ENCODE peak calls at places on chromosomes 16 and 17, in nine cellular contexts. D is left ventricle myocardium superior; A is sciatic nerve; P is activated CD8-positive, alpha-beta T cell treated with anti-CD3 and anti-CD28 coated beads, Interleukin-2, amount 10 ng/mL, durations not matched to agents 7 days and 5 days; S is stimulated activated effector memory CD8-positive, alpha-beta T cell treated with anti-CD3 and anti-CD28 coated beads, Interleukin-12 subunit alpha, Interleukin-12 subunit beta, amount 100 ng/mL, for 72 hours; T is Right ventricle myocardium superior; Q is gastroesophageal sphincter; K is lower lobe of right lung; C is activated CD4-positive, CD25-positive, alpha-beta regulatory T cell treated with anti-CD3 and anti-CD28 coated beads, Interleukin-2, amount 50 U/mL, for 24 hours. J is an unnamed sample.

GRCh38 chr17:226773-227580 is 45.5 kb upstream of the DOC2B start:
- ATAC-seq in Q (no peak), P (no peak), T (no peak), D (peak; percentile 14), K (no peak), S (no peak), C (no peak), A (no peak), J (no peak)

GRCh38 chr17:6269474-6269873 is 165.4 kb downstream of the AIPL1 start:
- ATAC-seq in D (no peak), T (no peak), P (no peak), K (no peak), Q (no peak), A (no peak), C (no peak), S (no peak), J (no peak)

GRCh38 chr16:83744521-83744981 is 63.2 kb upstream of the HSBP1 start:
- ATAC-seq in T (peak; percentile 80), P (no peak), S (no peak), K (peak; percentile 61), A (peak; percentile 73), D (peak; percentile 87), C (no peak), Q (peak; percentile 81), J (no peak)

GRCh38 chr17:56679148-56679766 is 85.8 kb downstream of the NOG start:
- ATAC-seq in D (peak; percentile 67), P (no peak), K (peak; percentile 74), T (peak; percentile 82), S (no peak), A (peak; percentile 72), C (peak; percentile 39), Q (no peak), J (no peak)

GRCh38 chr17:31582151-31582907 is 190.9 kb downstream of the RAB11FIP4 start:
- ATAC-seq in K (peak; percentile 60), C (no peak), S (no peak), A (peak; percentile 74), T (peak; percentile 59), D (peak; percentile 64), P (no peak), Q (peak; percentile 37), J (no peak)

GRCh38 chr16:88773812-88774291 is 11.2 kb downstream of the PIEZO1 start:
- ATAC-seq in K (peak; percentile 20), P (no peak), S (no peak), T (peak; percentile 33), C (no peak), D (peak; percentile 48), A (peak; percentile 16), Q (peak; percentile 34), J (no peak)

GRCh38 chr17:82913304-82914043 is 73.7 kb upstream of the ZNF750 start:
- ATAC-seq in C (no peak), Q (no peak), A (peak; percentile 53), D (peak; percentile 35), S (no peak), T (peak; percentile 42), K (peak; percentile 51), P (no peak), J (no peak)

GRCh38 chr17:82065193-82065637 is 389 bp downstream of the DUS1L start:
- ATAC-seq in S (peak; percentile 72), A (no peak), Q (peak; percentile 47), P (peak; percentile 62), K (peak; percentile 35), T (peak; percentile 5), D (peak; percentile 10), C (peak; percentile 51), J (peak; percentile 59)

GRCh38 chr17:82042649-82043048 is 5.2 kb upstream of the DCXR start:
- ATAC-seq in C (no peak), S (peak; percentile 46), T (no peak), D (no peak), P (no peak), K (no peak), A (no peak), Q (no peak), J (no peak)

GRCh38 chr16:67407176-67407787 is 9.0 kb downstream of the ZDHHC1 start:
- ATAC-seq in A (peak; percentile 5), Q (no peak), S (no peak), P (no peak), D (no peak), K (no peak), C (no peak), T (no peak), J (no peak)

GRCh38 chr16:86576591-86577313 is 1.6 kb upstream of the FOXL1 start:
- ATAC-seq in K (no peak), A (peak; percentile 18), C (no peak), D (peak; percentile 10), Q (no peak), P (no peak), T (no peak), S (no peak), J (no peak)

GRCh38 chr16:59114790-59115189 is 380.7 kb upstream of the GOT2 start:
- ATAC-seq in A (no peak), T (no peak), C (no peak), Q (no peak), K (no peak), D (no peak), P (no peak), S (no peak), J (no peak)

GRCh38 chr17:50445730-50446305 is 19.8 kb downstream of the ACSF2 start:
- ATAC-seq in A (no peak), D (no peak), Q (no peak), C (no peak), P (no peak), K (no peak), T (no peak), S (no peak), J (no peak)

GRCh38 chr17:6627019-6627418 is 13.5 kb downstream of the KIAA0753 start:
- ATAC-seq in C (no peak), S (no peak), Q (no peak), K (no peak), T (no peak), D (no peak), P (no peak), A (no peak), J (no peak)

GRCh38 chr17:28391401-28391800 is 14.6 kb downstream of the SLC46A1 start:
- ATAC-seq in S (no peak), A (no peak), P (no peak), Q (no peak), D (no peak), K (no peak), C (no peak), T (no peak), J (no peak)

GRCh38 chr17:80637286-80637703 is 92.7 kb downstream of the RPTOR start:
- ATAC-seq in T (no peak), A (no peak), C (no peak), S (no peak), P (no peak), D (no peak), Q (no peak), K (peak; percentile 24), J (no peak)

GRCh38 chr16:87295259-87295658 is 21.9 kb downstream of the C16orf95 start:
- ATAC-seq in K (no peak), P (no peak), C (peak; percentile 60), A (no peak), Q (no peak), D (no peak), T (no peak), S (peak; percentile 47), J (peak; percentile 38)

GRCh38 chr17:75010683-75011406 is 1.6 kb upstream of the MRPL58 start:
- ATAC-seq in D (peak; percentile 66), T (peak; percentile 55), A (peak; percentile 47), P (no peak), S (no peak), Q (peak; percentile 50), K (no peak), C (no peak), J (peak; percentile 14)

GRCh38 chr17:76565728-76566612 is 19.7 kb downstream of the ST6GALNAC2 start:
- ATAC-seq in C (no peak), A (no peak), K (no peak), T (no peak), Q (no peak), P (no peak), S (no peak), D (no peak), J (no peak)

GRCh38 chr17:51948128-51948527 is 210.4 kb downstream of the CA10 start:
- ATAC-seq in Q (no peak), K (no peak), P (no peak), C (no peak), D (no peak), T (no peak), A (no peak), S (no peak), J (no peak)

GRCh38 chr16:50684823-50685455 is 3.8 kb upstream of the SNX20 start:
- ATAC-seq in C (peak; percentile 54), K (peak; percentile 45), A (no peak), S (peak; percentile 85), Q (no peak), D (no peak), T (no peak), P (no peak), J (peak; percentile 72)

GRCh38 chr17:35586569-35587073 is 501 bp upstream of the AP2B1 start:
- ATAC-seq in Q (peak; percentile 11), C (no peak), A (peak; percentile 25), T (peak; percentile 18), P (peak; percentile 9), K (peak; percentile 1), S (no peak), D (peak; percentile 10), J (peak; percentile 3)

GRCh38 chr17:41212524-41213169 is 13.8 kb upstream of the KRTAP9-2 start:
- ATAC-seq in T (no peak), A (no peak), C (no peak), K (no peak), Q (no peak), S (no peak), P (no peak), D (no peak), J (peak; percentile 5)

GRCh38 chr17:57730026-57730701 is 14.9 kb downstream of the CCDC182 start:
- ATAC-seq in C (no peak), S (peak; percentile 60), T (no peak), K (no peak), P (no peak), A (no peak), D (no peak), Q (no peak), J (no peak)

GRCh38 chr16:51665599-51665998 is 514.5 kb upstream of the SALL1 start:
- ATAC-seq in T (no peak), A (no peak), D (no peak), C (no peak), Q (no peak), S (no peak), K (no peak), P (no peak), J (no peak)

GRCh38 chr16:54077412-54077821 is 209.2 kb downstream of the IRX3 start:
- ATAC-seq in T (no peak), C (no peak), Q (no peak), D (no peak), S (no peak), A (no peak), P (no peak), K (no peak), J (no peak)

GRCh38 chr16:27838536-27839175 is 224.9 kb downstream of the GSG1L start:
- ATAC-seq in Q (no peak), S (no peak), P (no peak), C (no peak), T (no peak), A (no peak), K (no peak), D (no peak), J (no peak)